ENCODE peak calls at places on chromosomes 3 and 15, in ten cellular contexts. E is stimulated activated CD8-positive, alpha-beta memory T cell treated with anti-CD3 and anti-CD28 coated beads, Interleukin-7, amount 100 ng/mL, for 48 hours; W is HFF-Myc; F is COR-L47; H is endodermal cell; U is ovary; S is H9; G is NCI-H1694; C is GM23338; L is NCI-H1092 treated with DMSO at 0.1 percent for 48 hours. P is an unnamed sample.

GRCh38 chr15:65369148-65369547 is 8.7 kb downstream of the IGDCC3 start:
- DNase-seq in E (no peak), W (no peak), F (no peak), H (peak), U (no peak), S (no peak), G (no peak), C (no peak), L (no peak), P (no peak)

GRCh38 chr3:63015614-63016016 is 140.4 kb upstream of the CADPS start:
- DNase-seq in E (no peak), W (no peak), F (no peak), H (peak), U (no peak), S (peak), G (no peak), C (peak), L (no peak), P (no peak)

GRCh38 chr3:13016083-13016725 is 57.0 kb downstream of the IQSEC1 start:
- DNase-seq in E (no peak), W (no peak), F (no peak), H (peak), U (no peak), S (no peak), G (no peak), C (no peak), L (peak), P (no peak)

GRCh38 chr3:183534249-183534648 is 21.3 kb downstream of the KLHL6 start:
- DNase-seq in E (no peak), W (no peak), F (no peak), H (no peak), U (no peak), S (no peak), G (no peak), C (no peak), L (no peak), P (no peak)

GRCh38 chr3:180619723-180620122 is 17.8 kb downstream of the TTC14 start:
- DNase-seq in E (no peak), W (no peak), F (no peak), H (no peak), U (no peak), S (no peak), G (no peak), C (no peak), L (no peak), P (no peak)

GRCh38 chr3:120436523-120437050 is 14.2 kb downstream of the FSTL1 start:
- DNase-seq in E (no peak), W (no peak), F (no peak), H (peak), U (no peak), S (no peak), G (no peak), C (peak), L (no peak), P (no peak)

GRCh38 chr15:25793354-25794050 is 69.6 kb downstream of the ATP10A start:
- DNase-seq in E (no peak), W (no peak), F (no peak), H (peak), U (no peak), S (peak), G (no peak), C (no peak), L (no peak), P (no peak)

GRCh38 chr3:11734-12133 is 184.8 kb upstream of the CHL1 start:
- DNase-seq in E (no peak), W (no peak), F (peak), H (peak), U (peak), S (peak), G (no peak), C (peak), L (no peak), P (no peak)

GRCh38 chr15:68553994-68554715 is 24.6 kb upstream of the CORO2B start:
- DNase-seq in E (no peak), W (peak), F (peak), H (peak), U (peak), S (peak), G (peak), C (peak), L (peak), P (no peak)

GRCh38 chr3:139227165-139227564 is 116.7 kb upstream of the MRPS22 start:
- DNase-seq in E (no peak), W (no peak), F (no peak), H (no peak), U (peak), S (no peak), G (peak), C (no peak), L (no peak), P (no peak)

GRCh38 chr3:149314807-149315578 is 18.4 kb downstream of the TM4SF18 start:
- DNase-seq in E (no peak), W (no peak), F (no peak), H (no peak), U (no peak), S (no peak), G (no peak), C (no peak), L (no peak), P (no peak)

GRCh38 chr3:50248387-50248786 is 12.4 kb downstream of the GNAI2 start:
- DNase-seq in E (no peak), W (no peak), F (no peak), H (no peak), U (no peak), S (no peak), G (no peak), C (no peak), L (no peak), P (no peak)

GRCh38 chr3:11803977-11804903 is 42.4 kb downstream of the TAMM41 start:
- DNase-seq in E (no peak), W (peak), F (no peak), H (peak), U (no peak), S (peak), G (no peak), C (peak), L (peak), P (peak)

GRCh38 chr15:39786444-39787056 is 3.9 kb upstream of the FSIP1 start:
- DNase-seq in E (no peak), W (peak), F (peak), H (no peak), U (no peak), S (no peak), G (peak), C (peak), L (peak), P (no peak)

P was measured in GM18507.